ENCODE peak calls at places on chromosomes 1 and 21, in ten cellular contexts. D is body of pancreas, O is tibial artery, Y is Peyer's patch, Z is neuronal stem cell, A is HL-60, S is hepatocyte, K is ovary, U is suprapubic skin, M is astrocyte. X is an unnamed sample.

GRCh38 chr1:225735252-225736149 is 42.1 kb upstream of the SRP9 start:
- DNase-seq in D (peak), O (peak), Y (peak), Z (no peak), A (no peak), S (peak), K (peak), U (peak), M (peak), X (peak)

GRCh38 chr1:9352364-9353140 is 59.9 kb downstream of the SPSB1 start:
- DNase-seq in D (no peak), O (no peak), Y (no peak), Z (no peak), A (no peak), S (no peak), K (no peak), U (no peak), M (no peak), X (no peak)

GRCh38 chr21:39452207-39452964 is 616 bp downstream of the SH3BGR start:
- DNase-seq in D (no peak), O (no peak), Y (no peak), Z (no peak), A (no peak), S (no peak), K (no peak), U (no peak), M (peak), X (no peak)

GRCh38 chr1:217228689-217229088 is 402.2 kb downstream of the GPATCH2 start:
- DNase-seq in D (no peak), O (no peak), Y (no peak), Z (no peak), A (no peak), S (no peak), K (no peak), U (no peak), M (no peak), X (no peak)

GRCh38 chr1:109761227-109762038 is 2.3 kb downstream of the EPS8L3 start:
- DNase-seq in D (peak), O (no peak), Y (peak), Z (no peak), A (no peak), S (no peak), K (peak), U (peak), M (no peak), X (no peak)

GRCh38 chr1:203569490-203570318 is 56.9 kb upstream of the ATP2B4 start:
- DNase-seq in D (no peak), O (no peak), Y (no peak), Z (no peak), A (no peak), S (no peak), K (no peak), U (no peak), M (peak), X (peak)

GRCh38 chr1:61979729-61980128 is 214.9 kb upstream of the L1TD1 start:
- DNase-seq in D (no peak), O (no peak), Y (no peak), Z (no peak), A (no peak), S (no peak), K (no peak), U (no peak), M (no peak), X (no peak)

GRCh38 chr1:205714190-205714905 is 34.0 kb upstream of the SLC45A3 start:
- DNase-seq in D (no peak), O (no peak), Y (no peak), Z (no peak), A (peak), S (no peak), K (no peak), U (no peak), M (no peak), X (no peak)

GRCh38 chr1:88678405-88678804 is 5.7 kb upstream of the PKN2 start:
- DNase-seq in D (no peak), O (no peak), Y (no peak), Z (no peak), A (no peak), S (peak), K (no peak), U (no peak), M (no peak), X (no peak)

GRCh38 chr1:116203192-116203723 is 92.1 kb downstream of the MAB21L3 start:
- DNase-seq in D (peak), O (no peak), Y (no peak), Z (no peak), A (no peak), S (no peak), K (no peak), U (no peak), M (peak), X (no peak)

GRCh38 chr1:17874665-17875064 is 119.5 kb downstream of the ACTL8 start:
- DNase-seq in D (no peak), O (no peak), Y (no peak), Z (no peak), A (no peak), S (peak), K (no peak), U (no peak), M (peak), X (peak)

GRCh38 chr1:208432346-208432745 is 188.2 kb upstream of the PLXNA2 start:
- DNase-seq in D (no peak), O (no peak), Y (no peak), Z (no peak), A (no peak), S (no peak), K (no peak), U (no peak), M (no peak), X (no peak)
- H3K27ac ChIP-seq in D (no peak), O (no peak), Y (no peak), Z (no peak), A (no peak), S (no peak), K (no peak), U (no peak), M (no peak), X (no peak)

GRCh38 chr1:31715873-31716220 is 12.0 kb upstream of the COL16A1 start:
- DNase-seq in D (no peak), O (no peak), Y (no peak), Z (no peak), A (no peak), S (no peak), K (no peak), U (no peak), M (no peak), X (no peak)
- H3K4me3 ChIP-seq in D (no peak), O (peak), Y (peak), Z (no peak), A (no peak), S (no peak), K (peak), U (peak), M (no peak), X (peak)

GRCh38 chr1:54861070-54861761 is 25.8 kb downstream of the DHCR24 start:
- DNase-seq in D (no peak), O (no peak), Y (no peak), Z (no peak), A (peak), S (no peak), K (no peak), U (no peak), M (no peak), X (no peak)
- H3K27ac ChIP-seq in D (no peak), O (no peak), Y (no peak), Z (no peak), A (no peak), S (peak), K (no peak), U (no peak), M (no peak), X (no peak)

GRCh38 chr21:42218836-42219605 is at the start of gene ABCG1:
- DNase-seq in D (peak), O (no peak), Y (peak), Z (peak), A (no peak), S (peak), K (no peak), U (peak), M (no peak), X (no peak)
- H3K4me3 ChIP-seq in D (no peak), O (peak), Y (peak), Z (no peak), A (peak), S (peak), K (peak), U (peak), M (peak), X (no peak)

GRCh38 chr1:16043950-16044349 is 368 bp downstream of the CLCNKB start:
- DNase-seq in D (no peak), O (no peak), Y (no peak), Z (no peak), A (no peak), S (no peak), K (no peak), U (no peak), M (no peak), X (no peak)

GRCh38 chr1:16046865-16047264 is 3.3 kb downstream of the CLCNKB start:
- DNase-seq in D (no peak), O (no peak), Y (no peak), Z (no peak), A (no peak), S (peak), K (no peak), U (no peak), M (no peak), X (no peak)

GRCh38 chr1:16041200-16041599 is 2.4 kb upstream of the CLCNKB start:
- DNase-seq in D (no peak), O (no peak), Y (no peak), Z (no peak), A (no peak), S (no peak), K (no peak), U (no peak), M (no peak), X (no peak)

GRCh38 chr1:16042096-16042495 is 1.5 kb upstream of the CLCNKB start:
- DNase-seq in D (no peak), O (no peak), Y (no peak), Z (no peak), A (no peak), S (no peak), K (no peak), U (no peak), M (no peak), X (no peak)

DNA sequence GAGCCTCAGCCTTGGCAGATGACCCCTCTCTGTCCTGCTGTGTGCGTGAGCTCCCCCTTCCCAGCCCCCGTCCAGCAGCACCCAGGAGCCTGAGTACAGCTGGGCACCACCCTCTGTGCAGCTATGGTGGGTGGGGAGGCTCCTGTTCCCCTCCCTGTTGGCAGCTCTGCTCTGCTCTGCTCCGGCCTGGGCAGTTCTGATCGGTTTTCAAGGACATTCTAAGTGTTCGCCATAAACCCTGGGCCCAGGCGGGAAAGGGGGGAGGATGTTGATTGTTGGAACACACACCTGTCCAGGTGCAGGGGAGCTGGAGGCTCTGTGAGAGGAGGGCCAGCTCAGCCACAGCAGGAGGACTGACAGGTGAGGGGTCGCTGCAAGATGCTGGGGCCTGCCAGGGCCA is at the start of gene CLCNKB:
- DNase-seq in D (peak), O (no peak), Y (no peak), Z (no peak), A (no peak), S (no peak), K (peak), U (no peak), M (no peak), X (no peak)
- H3K27ac ChIP-seq in D (no peak), O (no peak), Y (no peak), Z (no peak), A (no peak), S (no peak), K (peak), U (no peak), M (no peak), X (no peak)

GRCh38 chr1:197145451-197146029 is 929 bp downstream of the ASPM start:
- DNase-seq in D (no peak), O (no peak), Y (no peak), Z (no peak), A (no peak), S (no peak), K (no peak), U (peak), M (no peak), X (no peak)
- H3K4me3 ChIP-seq in D (no peak), O (peak), Y (peak), Z (peak), A (peak), S (peak), K (peak), U (peak), M (peak), X (peak)